ENCODE peak calls at places on chromosomes 16 and 17, in seven cellular contexts. A, I, S, R, E, M and Q are unnamed samples.

GRCh38 chr16:16096858-16097213 is 126.5 kb downstream of the ABCC6 start:
- DNase-seq in I (no peak), R (no peak), A (no peak), M (no peak), S (no peak), E (no peak), Q (no peak)

GRCh38 chr16:89764711-89765201 is 43.4 kb downstream of the ZNF276 start:
- DNase-seq in I (no peak), E (no peak), A (no peak), S (no peak), M (peak), R (no peak), Q (no peak)

GRCh38 chr16:2973081-2973480 is 3.9 kb downstream of the PAQR4 start:
- DNase-seq in M (no peak), R (no peak), S (no peak), I (no peak), A (no peak), E (no peak), Q (no peak)

GRCh38 chr17:15782809-15783208 is 50.7 kb downstream of the TBC1D26 start:
- DNase-seq in I (no peak), E (no peak), A (no peak), S (no peak), M (no peak), R (no peak), Q (no peak)

GRCh38 chr16:50114357-50115129 is 38.6 kb upstream of the TENT4B start:
- DNase-seq in I (no peak), E (no peak), R (no peak), A (no peak), M (no peak), S (no peak), Q (no peak)

GRCh38 chr17:4744999-4745969 is 5.6 kb upstream of the CXCL16 start:
- DNase-seq in E (peak), I (peak), M (no peak), R (no peak), S (no peak), A (no peak), Q (no peak)

GRCh38 chr16:71726491-71727319 is 2.2 kb upstream of the PHLPP2 start:
- DNase-seq in M (no peak), E (no peak), S (no peak), R (no peak), A (no peak), I (no peak), Q (no peak)

GRCh38 chr16:88458039-88458772 is 5.1 kb downstream of the ZFPM1 start:
- DNase-seq in S (no peak), I (peak), A (no peak), E (no peak), M (no peak), R (no peak), Q (no peak)

GRCh38 chr16:11254913-11255736 is 879 bp downstream of the SOCS1 start:
- DNase-seq in I (peak), A (peak), S (peak), E (no peak), M (no peak), R (peak), Q (no peak)

GRCh38 chr16:59651662-59652061 is 917.5 kb upstream of the GOT2 start:
- DNase-seq in A (no peak), S (no peak), E (no peak), R (no peak), M (no peak), I (no peak), Q (no peak)

GRCh38 chr17:55413825-55414489 is 7.7 kb downstream of the MMD start:
- DNase-seq in E (no peak), M (no peak), S (no peak), I (no peak), R (no peak), A (no peak), Q (no peak)
- TF ChIP-seq RFX5 in E (no peak), M (no peak), S (no peak), I (no peak), R (no peak), A (no peak), Q (no peak)

GRCh38 chr16:25478476-25478875 is 213.3 kb upstream of the HS3ST4 start:
- DNase-seq in R (no peak), I (no peak), S (no peak), E (no peak), M (no peak), A (no peak), Q (no peak)

DNA sequence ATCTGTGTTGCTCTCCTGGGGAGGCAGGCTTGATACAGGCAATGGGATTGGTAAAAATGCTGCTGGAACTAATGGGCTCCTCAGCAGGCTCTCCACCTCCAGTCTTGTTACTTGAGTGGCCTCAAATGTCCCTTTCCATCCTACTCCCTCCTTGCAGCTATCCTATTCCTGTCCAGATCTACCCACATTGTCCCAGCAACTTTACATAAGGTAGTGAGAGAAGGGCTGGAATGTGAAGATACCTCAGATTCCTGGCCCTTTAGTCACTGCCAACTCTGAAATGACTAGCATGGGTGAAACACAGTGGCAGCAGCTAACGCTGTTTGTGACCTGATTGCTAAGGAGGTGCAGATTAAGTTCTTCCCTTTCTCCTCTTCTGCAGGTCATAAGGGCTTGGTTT is 210.1 kb upstream of the HS3ST4 start:
- DNase-seq in R (no peak), E (peak), M (no peak), I (no peak), S (no peak), A (no peak), Q (peak)
- TF ChIP-seq RFX5 in R (no peak), E (no peak), M (no peak), I (no peak), S (no peak), A (no peak), Q (no peak)

DNA sequence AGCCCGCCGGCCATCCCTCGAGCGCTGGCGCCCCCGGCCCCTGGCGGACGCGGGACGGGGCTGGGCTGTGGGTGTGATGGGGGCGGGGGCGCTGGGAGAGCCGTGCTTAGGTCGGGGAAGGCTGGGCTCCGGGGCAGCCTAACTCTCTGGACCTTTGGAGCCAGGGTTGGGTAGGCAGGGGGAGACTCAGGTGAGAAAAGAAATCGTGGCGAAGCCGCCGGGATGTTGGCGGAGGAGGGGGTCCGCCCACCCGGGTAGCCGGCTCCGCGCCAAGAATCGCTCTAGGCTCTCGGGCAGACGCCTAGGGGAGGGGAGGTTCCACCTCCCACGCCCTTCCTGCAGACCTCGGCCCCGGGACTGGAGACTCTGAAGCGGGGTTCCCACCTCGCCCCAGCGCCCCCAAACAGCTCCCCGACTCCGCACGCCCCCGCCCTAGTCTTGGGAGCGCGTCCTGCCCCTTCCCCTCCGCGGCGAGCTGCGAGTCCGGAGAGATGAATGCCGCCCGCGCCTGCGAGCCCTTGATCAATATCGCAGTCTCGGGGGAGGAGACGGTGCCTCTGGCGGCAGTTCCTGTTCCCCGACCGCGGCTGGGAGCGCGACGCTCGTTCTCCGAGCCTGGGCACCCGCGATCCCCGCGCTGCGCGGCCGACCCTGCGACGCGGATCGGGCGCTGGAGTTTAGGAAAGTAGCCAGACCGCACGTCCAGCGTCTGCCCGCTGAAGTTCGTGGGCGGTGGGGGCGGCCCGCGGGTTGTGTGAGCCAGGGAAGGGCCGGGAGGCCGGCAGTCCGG is 658 bp downstream of the CRHR1 start:
- DNase-seq in E (no peak), A (peak), R (peak), M (no peak), S (no peak), I (peak), Q (peak)
- TF ChIP-seq RFX5 in E (no peak), A (no peak), R (no peak), M (no peak), S (no peak), I (no peak), Q (no peak)

DNA sequence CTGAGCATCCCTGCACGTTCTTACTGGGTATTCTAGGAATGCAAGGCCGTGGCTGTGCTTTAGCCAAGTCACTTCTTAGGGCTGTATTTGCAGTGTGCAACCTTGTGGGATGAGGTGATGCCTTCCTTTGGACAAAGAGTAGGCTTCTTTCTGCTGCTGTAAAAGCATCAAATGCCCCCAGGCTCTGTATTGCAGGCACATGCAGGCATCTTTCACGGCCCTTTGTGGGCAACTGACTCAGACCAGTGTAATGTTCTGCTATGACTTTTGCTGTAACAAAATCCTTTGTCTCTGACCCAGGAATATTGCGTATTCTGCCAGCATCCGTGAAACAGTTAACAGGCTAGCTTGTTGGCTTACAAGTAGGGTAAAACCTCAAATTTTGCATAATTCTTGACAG is 30.9 kb upstream of the GCSH start:
- DNase-seq in M (no peak), S (peak), I (no peak), E (no peak), A (no peak), R (no peak), Q (no peak)
- TF ChIP-seq RFX5 in M (no peak), S (no peak), I (no peak), E (no peak), A (no peak), R (no peak), Q (no peak)

GRCh38 chr17:48261297-48261880 is 153.8 kb downstream of the SNX11 start:
- DNase-seq in R (peak), E (peak), I (peak), S (peak), M (no peak), A (peak), Q (peak)
- TF ChIP-seq RFX5 in R (no peak), E (no peak), I (no peak), S (no peak), M (no peak), A (no peak), Q (no peak)